ENCODE peak calls at places on chromosomes 5 and 9, in seven cellular contexts. C is IMR-90, Y is pancreas, F is GM12878, M is Panc1, E is GM23338, L is adrenal gland. U is an unnamed sample. For H3K27me3, the result is how much of the 10 kb centered on the place peaks cover.

GRCh38 chr9:98240475-98240874 is 15.0 kb downstream of the TBC1D2 start:
- DNase-seq in Y (no peak), L (no peak), E (no peak), F (no peak), M (no peak), C (no peak), U (no peak)

GRCh38 chr5:110625376-110625999 is 101.0 kb downstream of the TMEM232 start:
- DNase-seq in C (peak), F (no peak), E (peak), Y (no peak), M (no peak), L (no peak), U (no peak)

GRCh38 chr5:132747064-132747692 is at the start of gene CCNI2:
- DNase-seq in F (no peak), M (no peak), L (no peak), Y (peak), E (peak), C (no peak), U (no peak)

GRCh38 chr5:95283761-95284511 is 958 bp downstream of the MCTP1 start:
- DNase-seq in E (peak), M (no peak), Y (peak), L (no peak), F (no peak), C (no peak), U (no peak)

GRCh38 chr5:154478224-154478565 is at the start of gene HAND1:
- DNase-seq in E (peak), L (peak), C (no peak), Y (peak), M (no peak), F (no peak), U (no peak)

GRCh38 chr5:131281133-131281867 is 17.4 kb downstream of the CDC42SE2 start:
- DNase-seq in C (peak), F (no peak), M (no peak), Y (no peak), L (no peak), E (no peak), U (no peak)

GRCh38 chr5:14348142-14348541 is 205.0 kb downstream of the TRIO start:
- DNase-seq in E (no peak), C (peak), Y (no peak), M (no peak), L (no peak), F (no peak), U (no peak)

GRCh38 chr5:139796061-139796806 is 626 bp downstream of the PSD2 start:
- DNase-seq in L (no peak), F (no peak), C (no peak), M (no peak), E (peak), Y (no peak), U (no peak)

GRCh38 chr5:176796411-176796810 is 13.9 kb upstream of the UNC5A start:
- DNase-seq in E (no peak), Y (no peak), L (no peak), M (no peak), F (no peak), C (no peak), U (no peak)

GRCh38 chr5:142561486-142562097 is 124.3 kb downstream of the FGF1 start:
- DNase-seq in Y (no peak), E (no peak), M (no peak), L (no peak), F (no peak), C (peak), U (no peak)

GRCh38 chr5:439636-440035 is 3.3 kb upstream of the EXOC3 start:
- DNase-seq in Y (peak), L (no peak), C (no peak), E (no peak), F (no peak), M (no peak), U (no peak)

GRCh38 chr5:34600118-34600493 is 56.0 kb upstream of the RAI14 start:
- DNase-seq in M (no peak), E (no peak), C (no peak), L (no peak), F (no peak), Y (no peak), U (no peak)

GRCh38 chr9:108650826-108651225 is 205.0 kb downstream of the ACTL7B start:
- DNase-seq in M (no peak), C (no peak), L (no peak), Y (no peak), F (no peak), E (no peak), U (no peak)

GRCh38 chr5:116438979-116439554 is 135.6 kb downstream of the SEMA6A start:
- DNase-seq in Y (no peak), C (no peak), E (no peak), M (no peak), F (no peak), L (no peak), U (no peak)

GRCh38 chr5:91244380-91245073 is 138.6 kb downstream of the ARRDC3 start:
- DNase-seq in F (no peak), L (no peak), C (no peak), M (no peak), Y (no peak), E (peak), U (no peak)
- TF ChIP-seq CTCF in F (no peak), L (no peak), C (no peak), M (no peak), Y (no peak), E (no peak), U (no peak)

GRCh38 chr5:147509710-147510651 is at the start of gene DPYSL3:
- DNase-seq in L (peak), Y (peak), F (no peak), M (no peak), E (peak), C (peak), U (no peak)

GRCh38 chr5:147509041-147509709 is 693 bp downstream of the DPYSL3 start:
- DNase-seq in Y (peak), C (peak), M (no peak), F (no peak), L (no peak), E (peak), U (no peak)

GRCh38 chr5:147507480-147508126 is 2.3 kb downstream of the DPYSL3 start:
- DNase-seq in E (no peak), C (peak), M (no peak), F (no peak), Y (no peak), L (no peak), U (no peak)

GRCh38 chr5:147510885-147511284 is 1.0 kb upstream of the DPYSL3 start:
- DNase-seq in L (no peak), F (no peak), M (no peak), Y (no peak), C (no peak), E (no peak), U (no peak)

DNA sequence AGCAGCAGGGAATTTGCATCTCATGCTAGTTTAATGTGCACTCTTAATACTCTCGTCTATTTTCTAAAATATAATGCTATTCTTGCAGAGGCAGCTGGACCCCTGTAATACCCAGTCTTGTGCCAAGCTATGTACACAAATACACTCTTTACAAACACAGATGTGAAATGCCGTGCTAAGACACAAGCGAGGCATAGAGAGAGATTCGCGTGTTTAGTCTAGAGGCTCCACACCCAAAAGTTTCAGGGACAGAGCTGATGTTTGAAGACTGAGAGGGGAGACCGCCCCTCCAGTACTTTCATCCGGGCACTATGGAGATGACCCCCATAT is 1.2 kb downstream of the DPYSL3 start:
- DNase-seq in Y (no peak), F (no peak), C (peak), L (no peak), M (no peak), E (no peak), U (no peak)
- H3K4me3 ChIP-seq in Y (no peak), F (no peak), C (peak), L (no peak), M (peak), E (peak), U (peak)

DNA sequence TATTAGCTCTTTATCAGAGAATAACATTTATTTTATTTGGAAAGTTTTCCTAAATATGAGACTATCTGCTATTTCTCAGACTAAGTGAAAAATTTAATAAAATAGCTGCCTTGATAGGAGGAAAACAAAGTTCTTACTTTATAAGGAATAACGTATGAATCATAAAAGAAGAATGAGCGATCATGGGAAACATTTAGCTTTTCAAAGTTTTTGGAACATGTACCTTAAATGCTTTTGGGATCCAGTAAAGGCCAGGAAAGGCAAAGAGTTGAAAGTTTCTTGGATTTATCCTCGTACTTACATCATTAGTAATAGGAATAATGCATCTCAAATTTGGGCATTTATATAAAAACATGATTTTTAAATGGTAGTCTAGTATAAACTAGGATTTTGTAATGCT is 19.4 kb downstream of the OGN start:
- DNase-seq in Y (no peak), C (no peak), L (no peak), M (no peak), F (no peak), E (no peak), U (no peak)
- H3K27me3 ChIP-seq in Y (under half), C (under half), L (under half), M (under half), F (under half), E (under half), U (under half)

GRCh38 chr5:58475404-58475803 is 15.5 kb upstream of the PLK2 start:
- DNase-seq in L (no peak), Y (no peak), E (no peak), M (no peak), F (no peak), C (no peak), U (no peak)

GRCh38 chr5:58482536-58482935 is 8.7 kb upstream of the GAPT start:
- DNase-seq in L (no peak), C (no peak), F (no peak), M (no peak), E (no peak), Y (no peak), U (no peak)

GRCh38 chr5:58481066-58481676 is 10.1 kb upstream of the GAPT start:
- DNase-seq in C (no peak), Y (no peak), E (no peak), L (no peak), F (no peak), M (no peak), U (no peak)

GRCh38 chr5:58481828-58482227 is 9.4 kb upstream of the GAPT start:
- DNase-seq in E (no peak), F (no peak), L (no peak), C (no peak), M (no peak), Y (no peak), U (no peak)

DNA sequence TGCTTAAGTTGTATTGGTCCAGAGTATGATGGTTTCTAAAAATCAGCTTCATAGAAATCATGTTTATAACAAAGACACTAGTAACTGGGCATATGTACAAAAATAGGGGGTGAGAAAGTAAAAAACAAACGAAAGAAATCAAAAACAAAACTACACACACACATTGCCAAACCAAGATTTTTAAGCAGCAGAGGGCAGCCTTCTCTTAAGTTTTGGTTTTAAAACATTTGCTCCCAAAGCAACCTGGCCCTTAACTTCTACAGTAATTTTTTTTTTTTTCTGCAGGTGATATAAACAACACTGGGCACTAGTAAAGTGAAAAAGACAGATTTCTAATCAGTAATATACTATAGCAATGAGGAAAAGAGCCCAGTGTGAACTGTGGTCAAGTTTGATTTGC is 13.5 kb upstream of the GAPT start:
- DNase-seq in E (peak), Y (no peak), C (no peak), M (no peak), F (no peak), L (no peak), U (no peak)
- TF ChIP-seq CTCF in E (peak), Y (peak), C (peak), M (peak), F (peak), L (no peak), U (peak)

DNA sequence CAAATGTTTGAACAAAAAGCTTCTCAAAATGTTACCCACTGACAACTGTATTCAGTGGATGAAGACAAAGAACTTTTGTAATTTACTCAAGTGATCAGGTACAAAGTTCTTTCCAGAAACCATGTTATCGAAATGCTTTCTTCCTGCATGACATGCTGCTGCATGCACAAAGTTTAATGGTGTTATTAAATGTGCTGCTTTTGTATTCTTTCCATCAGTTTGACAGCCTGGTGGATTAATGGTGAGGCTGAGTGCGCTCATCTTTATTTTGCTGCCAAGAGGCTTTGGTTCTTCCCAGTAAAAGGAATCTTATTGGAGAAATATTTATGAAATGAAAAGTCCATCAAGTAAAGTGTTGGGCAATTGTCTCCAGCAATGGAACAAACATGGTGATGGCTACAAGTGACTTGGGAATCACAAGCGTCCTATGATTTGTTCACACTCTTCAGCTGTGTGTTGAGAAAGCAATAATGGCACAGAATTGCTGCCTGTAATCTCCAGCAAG is 153.3 kb downstream of the HSD17B3 start:
- DNase-seq in E (no peak), C (no peak), F (no peak), L (no peak), M (no peak), Y (no peak), U (no peak)
- H3K4me3 ChIP-seq in E (no peak), C (no peak), F (no peak), L (no peak), M (no peak), Y (no peak), U (no peak)

DNA sequence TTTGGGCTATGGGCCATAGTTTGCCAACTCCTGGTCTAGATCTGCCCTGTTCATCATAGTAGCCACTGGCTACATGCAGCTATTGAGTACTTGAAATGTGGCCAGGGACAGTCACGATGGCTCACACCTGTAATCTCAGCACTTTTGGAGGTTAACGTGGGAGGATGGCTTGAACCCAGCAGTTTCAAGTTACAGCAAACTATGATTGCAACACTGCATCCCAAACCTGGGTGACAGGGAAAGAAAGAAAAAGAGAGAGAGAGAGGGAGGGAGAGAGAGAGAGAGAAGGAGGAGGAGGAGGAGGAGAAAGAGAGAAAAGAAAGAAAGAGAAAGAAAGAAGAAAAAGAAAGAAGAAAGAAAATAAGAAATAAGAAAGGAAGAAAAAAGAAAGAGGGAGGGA is 5.1 kb upstream of the GMCL2 start:
- DNase-seq in C (no peak), M (no peak), E (no peak), L (no peak), Y (no peak), F (no peak), U (no peak)
- H3K27me3 ChIP-seq in C (under half), M (under half), E (under half), L (under half), Y (under half), F (under half), U (under half)

DNA sequence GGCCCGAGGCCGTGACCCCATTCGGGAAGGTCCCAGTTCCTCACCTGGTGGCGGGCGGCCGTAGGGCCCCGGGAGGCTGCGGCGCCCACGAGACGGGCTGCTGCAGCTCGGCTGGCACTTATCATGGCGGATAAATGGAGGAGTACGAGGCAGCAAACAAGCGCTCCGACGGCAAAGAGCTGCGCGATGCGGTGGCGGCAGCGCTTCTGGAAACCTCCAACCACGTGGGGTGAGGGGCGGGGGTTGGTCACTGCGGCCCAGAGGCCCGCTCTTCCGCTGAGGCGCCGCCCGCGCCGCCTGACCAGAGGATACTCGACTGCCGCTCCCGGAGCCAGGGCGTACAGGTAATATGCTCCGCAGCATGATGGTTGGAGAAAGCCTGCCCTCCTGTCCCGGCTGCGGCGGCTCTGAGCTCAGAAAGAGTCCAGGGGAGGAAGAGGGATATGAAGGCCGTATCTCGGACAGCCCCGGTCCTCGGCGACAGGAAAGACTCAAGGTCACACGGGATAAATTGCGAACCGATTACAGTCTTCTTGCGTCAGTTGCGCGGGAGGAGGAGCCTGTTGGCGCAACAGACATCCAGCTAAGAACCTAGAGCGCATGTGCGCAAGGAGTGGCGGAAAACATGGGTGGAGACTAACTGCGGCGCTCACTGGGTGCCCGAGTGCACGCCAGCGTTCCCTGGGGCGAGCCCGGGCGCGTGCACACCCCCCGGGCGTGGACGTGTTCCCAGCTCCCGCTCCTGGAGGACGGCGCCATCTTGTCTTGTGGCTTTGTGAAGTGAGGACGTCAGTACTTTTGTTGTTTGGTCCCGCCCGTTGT is at the start of gene HSPA9:
- DNase-seq in L (peak), M (peak), C (peak), Y (peak), F (peak), E (peak), U (peak)
- TF ChIP-seq CTCF in L (peak), M (no peak), C (no peak), Y (no peak), F (no peak), E (no peak), U (no peak)

DNA sequence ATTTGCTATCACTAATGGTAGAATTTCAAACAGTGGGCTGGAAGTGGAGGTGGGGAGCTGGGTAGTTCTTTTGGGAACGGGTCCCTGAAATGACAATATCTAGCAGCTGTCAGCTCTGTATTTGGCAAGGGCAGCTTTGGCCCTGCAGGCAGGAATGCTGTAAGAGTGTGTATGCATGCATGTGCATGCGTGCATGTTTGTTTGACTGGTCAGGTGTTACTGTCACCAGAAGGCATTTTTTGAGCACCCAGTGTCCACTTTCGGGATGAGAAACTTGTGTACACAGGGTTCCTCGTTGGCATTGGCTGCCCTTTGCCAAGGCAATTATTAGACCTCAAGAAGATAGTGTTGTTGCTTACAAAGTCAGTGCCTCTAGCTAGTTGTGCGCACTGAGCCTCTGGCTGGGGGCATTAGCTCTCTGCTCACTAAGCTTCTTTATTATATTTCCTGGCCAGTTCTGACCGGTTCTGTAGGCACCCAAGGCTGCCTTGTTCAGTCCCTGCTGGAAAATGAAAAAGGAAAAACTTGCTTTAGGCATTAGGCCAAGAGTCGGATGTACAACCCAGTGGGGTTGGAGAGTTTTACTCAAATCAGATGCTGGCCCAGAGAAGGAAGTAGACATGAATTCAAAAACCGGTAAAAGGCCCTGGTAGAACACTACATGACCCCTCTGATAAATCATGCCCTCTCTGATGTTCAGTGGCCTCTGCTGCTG is 2.0 kb downstream of the CYFIP2 start:
- DNase-seq in L (no peak), C (no peak), F (no peak), Y (no peak), M (no peak), E (no peak), U (no peak)
- H3K4me3 ChIP-seq in L (no peak), C (no peak), F (peak), Y (no peak), M (no peak), E (peak), U (no peak)

DNA sequence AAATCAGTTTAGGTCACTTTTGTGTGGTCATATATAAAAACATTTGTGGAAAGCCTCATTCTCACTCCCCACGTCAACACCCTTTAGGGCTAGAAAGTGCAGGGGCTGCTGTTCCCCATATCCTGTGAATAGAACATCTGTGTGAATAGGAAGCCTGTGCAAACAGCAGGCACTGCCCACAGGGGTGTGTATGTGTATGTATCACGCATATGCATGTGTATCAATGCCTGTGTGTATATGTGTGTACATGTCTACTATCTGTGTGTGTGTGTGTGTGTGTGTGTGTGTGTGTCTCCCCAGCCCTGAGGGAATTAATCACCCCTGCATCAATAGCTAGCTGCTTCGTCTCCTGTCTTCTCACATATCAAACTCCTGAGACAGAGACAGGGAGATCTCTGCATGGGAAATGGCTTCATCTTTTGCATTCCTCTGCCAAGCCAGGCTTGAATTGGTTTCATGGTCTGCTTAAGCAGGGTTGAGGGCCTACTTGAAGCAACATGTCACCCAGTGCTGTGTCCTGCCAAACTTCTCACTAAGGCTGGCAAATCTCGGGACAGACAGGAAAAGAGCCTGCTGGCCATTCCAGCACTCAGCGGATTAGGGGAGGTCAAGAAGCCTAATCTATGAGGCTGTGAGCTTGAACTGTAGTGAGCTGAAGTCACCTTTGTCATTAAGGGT is 265.8 kb downstream of the ADAMTSL1 start:
- DNase-seq in L (no peak), M (no peak), Y (no peak), F (no peak), E (no peak), C (no peak), U (peak)
- H3K27me3 ChIP-seq in L (under half), M (under half), Y (under half), F (under half), E (under half), C (under half), U (under half)